ENCODE peak calls at places on chromosome 16, in nine cellular contexts. F, W, V, A, D, J, P, G and C are unnamed samples.

GRCh38 chr16:90008708-90009145 is 10.5 kb downstream of the DBNDD1 start:
- DNase-seq in W (no peak), V (no peak), A (no peak), P (no peak), J (no peak), G (peak; percentile 79), F (no peak), D (no peak), C (no peak)

GRCh38 chr16:73095885-73096341 is 48.0 kb upstream of the ZFHX3 start:
- DNase-seq in F (no peak), V (no peak), G (no peak), P (peak; percentile 28), A (no peak), D (no peak), W (no peak), J (no peak), C (no peak)

GRCh38 chr16:495127-495748 is 32.3 kb upstream of the CAPN15 start:
- DNase-seq in W (no peak), D (peak; percentile 66), G (no peak), V (no peak), A (no peak), P (peak; percentile 70), J (no peak), F (no peak), C (no peak)

GRCh38 chr16:10205688-10206087 is 23.5 kb upstream of the GRIN2A start:
- DNase-seq in V (no peak), J (no peak), G (no peak), F (no peak), D (no peak), W (no peak), A (no peak), P (no peak), C (no peak)

GRCh38 chr16:54282202-54282922 is 4.2 kb downstream of the IRX3 start:
- DNase-seq in J (peak; percentile 15), V (no peak), F (no peak), W (peak; percentile 88), A (peak; percentile 44), D (peak; percentile 75), G (no peak), P (peak; percentile 73), C (peak; percentile 68)

GRCh38 chr16:79598341-79599181 is 2.0 kb downstream of the MAF start:
- DNase-seq in W (peak; percentile 79), J (no peak), G (peak; percentile 61), A (peak; percentile 67), F (no peak), V (peak; percentile 67), D (peak; percentile 79), P (peak; percentile 34), C (peak; percentile 48)

GRCh38 chr16:79970551-79971236 is 370.2 kb upstream of the MAF start:
- DNase-seq in F (no peak), G (no peak), D (no peak), J (no peak), P (no peak), V (peak; percentile 63), A (peak; percentile 40), W (no peak), C (no peak)

GRCh38 chr16:3003582-3004270 is 9.0 kb upstream of the CLDN9 start:
- DNase-seq in D (peak; percentile 96), F (peak; percentile 91), G (peak; percentile 95), V (peak; percentile 85), W (peak; percentile 98), J (peak; percentile 99), A (peak; percentile 95), P (peak; percentile 99), C (peak; percentile 90)

GRCh38 chr16:64705443-64705842 is 416.4 kb downstream of the CDH11 start:
- DNase-seq in P (no peak), V (no peak), D (no peak), F (peak; percentile 18), A (no peak), G (no peak), W (no peak), J (no peak), C (no peak)

GRCh38 chr16:48408688-48409087 is 23.5 kb upstream of the SIAH1 start:
- DNase-seq in P (peak; percentile 54), G (no peak), D (no peak), A (no peak), W (no peak), J (no peak), F (no peak), V (peak; percentile 26), C (no peak)

DNA sequence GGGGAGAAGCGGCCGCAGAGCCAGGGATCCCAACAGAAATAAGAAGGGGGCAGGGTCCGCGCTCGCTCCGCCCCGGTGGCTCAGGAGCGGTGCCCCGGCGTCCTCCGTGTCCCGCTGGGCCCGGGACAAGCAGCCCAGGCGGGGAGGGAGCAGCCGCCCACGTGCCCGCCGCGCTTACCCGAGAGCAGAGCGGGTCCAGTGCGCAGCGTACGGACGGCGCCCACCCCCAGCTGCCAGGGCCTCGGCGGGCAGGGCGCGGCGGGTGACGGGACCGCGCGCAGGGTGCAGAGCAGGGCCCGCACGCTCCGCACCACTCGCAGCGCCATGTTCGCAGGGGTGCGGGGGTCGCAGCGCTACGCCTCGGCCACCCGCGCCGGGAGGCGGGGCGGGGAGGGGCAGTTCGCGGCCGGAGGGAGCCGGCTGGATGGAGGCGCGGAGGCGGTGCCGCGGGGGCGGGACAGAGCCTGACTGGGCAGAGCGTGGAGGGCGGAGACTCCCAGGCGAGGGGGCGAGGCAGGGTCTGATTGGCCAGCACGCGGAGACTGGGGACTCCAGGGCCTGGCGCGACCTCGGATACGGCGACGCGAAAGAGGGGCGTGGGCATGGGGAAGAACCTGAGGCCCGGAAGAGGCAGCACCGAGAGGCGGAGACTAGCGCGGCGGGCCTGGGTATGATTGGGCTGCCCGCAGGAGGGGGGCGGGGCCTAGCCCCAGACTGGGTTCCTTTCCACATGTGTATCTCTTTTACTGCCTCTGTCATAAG is at the start of gene GCSH:
- DNase-seq in D (peak; percentile 99), P (peak; percentile 100), F (peak; percentile 93), G (peak; percentile 97), W (peak; percentile 100), V (peak; percentile 99), J (peak; percentile 99), A (peak; percentile 100), C (peak; percentile 98)
- TF ChIP-seq CTCF in D (no peak), P (no peak), F (no peak), G (no peak), W (no peak), V (no peak), J (no peak), A (no peak), C (no peak)

GRCh38 chr16:4904942-4905615 is 31.9 kb downstream of the PPL start:
- DNase-seq in G (no peak), W (no peak), F (no peak), V (no peak), J (no peak), A (no peak), P (no peak), D (no peak), C (no peak)
- TF ChIP-seq CTCF in G (no peak), W (no peak), F (no peak), V (no peak), J (no peak), A (no peak), P (no peak), D (no peak), C (no peak)

GRCh38 chr16:16076400-16076901 is 127.0 kb downstream of the ABCC1 start:
- DNase-seq in D (no peak), G (no peak), P (no peak), A (no peak), F (no peak), W (no peak), V (no peak), J (no peak), C (no peak)

GRCh38 chr16:16075463-16076399 is 126.3 kb downstream of the ABCC1 start:
- DNase-seq in D (no peak), W (peak; percentile 82), P (no peak), V (peak; percentile 72), J (no peak), A (peak; percentile 66), G (no peak), F (peak; percentile 37), C (no peak)

GRCh38 chr16:16071631-16072244 is 122.3 kb downstream of the ABCC1 start:
- DNase-seq in D (peak; percentile 45), A (peak; percentile 50), P (no peak), J (no peak), G (no peak), W (no peak), F (no peak), V (peak; percentile 67), C (no peak)

DNA sequence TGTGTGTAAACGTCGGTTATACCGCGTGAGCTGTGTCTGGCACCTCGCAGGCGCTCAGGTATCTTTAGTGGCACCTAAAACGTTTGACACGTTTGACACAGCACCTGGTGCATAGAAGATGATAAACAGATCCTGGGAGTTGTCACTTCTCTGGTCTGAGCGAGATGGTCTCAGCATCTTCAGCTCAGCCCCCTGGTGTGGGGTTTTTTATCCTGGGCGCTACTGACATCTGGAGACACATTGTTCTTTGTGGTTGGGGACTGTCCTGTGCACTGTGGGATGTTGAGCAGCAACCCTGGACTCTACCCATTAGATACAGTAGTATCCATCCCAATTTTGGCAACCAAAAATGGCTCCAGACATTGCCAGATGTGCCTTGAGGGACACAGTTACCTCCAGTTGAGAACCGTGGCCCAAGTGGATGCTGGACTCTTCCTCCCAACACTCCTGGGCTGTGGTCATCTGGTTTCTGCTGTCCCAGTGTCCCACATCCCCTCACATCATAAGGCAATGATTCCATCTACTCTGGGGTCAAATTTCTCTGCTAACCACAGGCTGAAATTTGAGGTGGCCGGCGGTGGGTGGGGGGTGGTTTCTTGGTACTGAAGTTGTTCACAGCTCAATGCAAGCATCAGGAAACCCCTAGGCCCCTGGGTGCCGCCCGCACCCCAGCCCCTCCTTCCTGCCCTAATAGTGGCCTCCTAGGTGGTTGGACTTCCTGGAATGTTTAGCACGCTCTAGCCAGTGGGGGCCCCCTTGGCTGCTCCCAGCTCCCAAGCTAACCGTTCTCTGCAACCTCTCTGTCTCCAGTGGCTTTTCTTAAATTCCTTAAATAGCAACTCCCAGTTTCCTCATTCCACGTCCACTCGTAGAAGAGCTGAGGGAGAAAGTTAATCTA is 124.7 kb downstream of the ABCC1 start:
- DNase-seq in A (no peak), W (peak; percentile 77), V (no peak), F (peak; percentile 85), P (peak; percentile 90), G (no peak), D (no peak), J (no peak), C (no peak)
- TF ChIP-seq CTCF in A (no peak), W (peak; percentile 11), V (no peak), F (peak; percentile 11), P (no peak), G (no peak), D (no peak), J (no peak), C (no peak)

GRCh38 chr16:30609928-30610839 is at the start of gene ZNF689:
- DNase-seq in W (peak; percentile 92), A (peak; percentile 93), F (peak; percentile 82), J (peak; percentile 97), G (peak; percentile 97), P (peak; percentile 97), D (peak; percentile 93), V (peak; percentile 96), C (peak; percentile 96)
- TF ChIP-seq CTCF in W (no peak), A (no peak), F (no peak), J (no peak), G (no peak), P (no peak), D (no peak), V (no peak), C (peak; percentile 21)

DNA sequence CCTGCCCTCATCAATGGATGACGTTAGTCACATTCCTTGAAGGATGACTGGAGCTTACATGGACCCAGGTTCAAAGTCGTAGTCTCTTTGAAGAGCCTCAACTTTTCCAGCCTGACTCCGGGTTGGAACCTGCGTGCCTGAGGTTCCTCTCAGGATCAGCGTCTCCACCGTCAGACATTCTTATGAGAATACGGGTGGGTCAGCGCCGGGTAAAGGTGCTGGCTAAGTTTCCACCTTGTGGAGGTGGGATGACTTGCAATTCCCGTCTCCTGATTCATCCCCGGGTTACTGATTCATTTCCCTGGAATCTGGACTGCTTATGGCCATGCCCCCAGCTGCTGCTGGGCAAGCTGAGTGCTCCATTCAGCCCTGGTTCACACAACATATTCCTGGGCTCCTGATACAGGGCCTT is 38.9 kb upstream of the CMIP start:
- DNase-seq in F (peak; percentile 31), G (no peak), J (peak; percentile 99), W (no peak), D (no peak), P (peak; percentile 89), V (no peak), A (no peak), C (no peak)
- TF ChIP-seq CTCF in F (peak; percentile 29), G (no peak), J (peak; percentile 38), W (no peak), D (no peak), P (peak; percentile 24), V (no peak), A (no peak), C (peak; percentile 32)